ENCODE peak calls at places on chromosomes 6 and 20, in nine cellular contexts. G is cardiac fibroblast, J is choroid plexus epithelial cell, F is EL, I is cardiac muscle cell, H is NCI-H1105, Z is astrocyte of the spinal cord, M is endodermal cell, W is T follicular helper cell. Y is an unnamed sample.

GRCh38 chr6:136201735-136202134 is 48.4 kb downstream of the MTFR2 start:
- DNase-seq in H (peak; percentile 8), Z (peak; percentile 23), W (no peak), M (no peak), G (no peak), J (peak; percentile 53), I (no peak), F (no peak), Y (no peak)

GRCh38 chr6:24743265-24743943 is 24.4 kb upstream of the C6orf62 start:
- DNase-seq in I (no peak), G (peak; percentile 97), H (no peak), F (peak; percentile 97), J (peak; percentile 97), W (no peak), M (no peak), Z (peak; percentile 96), Y (peak; percentile 99)

GRCh38 chr20:33664085-33664761 is 2.1 kb downstream of the C20orf144 start:
- DNase-seq in G (no peak), H (no peak), M (no peak), F (no peak), J (no peak), I (no peak), Z (no peak), W (no peak), Y (no peak)

GRCh38 chr20:61845276-61845675 is 220.4 kb downstream of the TAF4 start:
- DNase-seq in F (no peak), H (no peak), W (no peak), I (no peak), Z (no peak), J (no peak), G (no peak), M (no peak), Y (no peak)

GRCh38 chr20:49096212-49096730 is 50.2 kb downstream of the CSE1L start:
- DNase-seq in M (no peak), W (no peak), J (no peak), H (no peak), G (no peak), Z (no peak), I (no peak), F (no peak), Y (no peak)

GRCh38 chr6:137165375-137166246 is 7.8 kb downstream of the IL22RA2 start:
- DNase-seq in H (no peak), F (no peak), J (peak; percentile 33), M (no peak), I (no peak), G (no peak), Z (no peak), W (no peak), Y (peak; percentile 24)

GRCh38 chr20:2130062-2130591 is 28.5 kb downstream of the STK35 start:
- DNase-seq in W (no peak), M (no peak), Z (no peak), G (peak; percentile 25), J (no peak), H (no peak), F (no peak), I (no peak), Y (peak; percentile 69)

GRCh38 chr6:15061176-15061575 is 184.7 kb upstream of the JARID2 start:
- DNase-seq in H (no peak), M (no peak), Z (no peak), J (no peak), G (no peak), I (no peak), F (no peak), W (no peak), Y (no peak)

GRCh38 chr6:41964201-41964887 is 22.7 kb upstream of the CCND3 start:
- DNase-seq in H (no peak), F (no peak), W (no peak), M (peak; percentile 63), Z (no peak), I (no peak), J (no peak), G (no peak), Y (no peak)

GRCh38 chr6:92790381-92790780 is 629.0 kb downstream of the EPHA7 start:
- DNase-seq in W (no peak), G (no peak), I (peak; percentile 8), M (no peak), H (peak; percentile 12), Z (no peak), J (no peak), F (no peak), Y (no peak)

Y was measured in fibroblast of mammary gland.